ENCODE peak calls at places on chromosomes 7 and 10, in nine cellular contexts. H is transverse colon, E is head of caudate nucleus, R is GM19239, M is esophagus squamous epithelium, Y is cerebellum, B is MG63, S is LNCaP clone FGC, T is heart left ventricle. U is an unnamed sample.

GRCh38 chr10:79355420-79356010 is 8.2 kb downstream of the PPIF start:
- DNase-seq in M (no peak), T (no peak), Y (no peak), B (no peak), R (no peak), H (no peak), E (no peak), S (no peak), U (no peak)

GRCh38 chr7:116687801-116688201 is 15.8 kb downstream of the MET start:
- DNase-seq in S (no peak), T (no peak), Y (no peak), B (peak; percentile 41), M (no peak), E (no peak), R (no peak), H (no peak), U (no peak)

GRCh38 chr7:23473848-23474097 is 3.5 kb upstream of the IGF2BP3 start:
- DNase-seq in S (no peak), T (no peak), H (no peak), B (no peak), Y (no peak), M (no peak), R (no peak), E (no peak), U (no peak)

GRCh38 chr10:102422586-102423129 is 2.0 kb downstream of the FBXL15 start:
- DNase-seq in Y (peak; percentile 64), M (no peak), E (peak; percentile 80), T (peak; percentile 92), H (peak; percentile 90), B (peak; percentile 59), S (peak; percentile 67), R (no peak), U (no peak)

GRCh38 chr7:57416601-57417358 is 33.2 kb upstream of the ZNF716 start:
- DNase-seq in H (no peak), R (no peak), S (no peak), Y (no peak), T (no peak), B (no peak), M (no peak), E (no peak), U (no peak)

GRCh38 chr7:28921822-28922221 is 36.3 kb downstream of the TRIL start:
- DNase-seq in S (peak; percentile 26), B (peak; percentile 26), H (peak; percentile 40), T (no peak), Y (peak; percentile 72), M (no peak), R (peak; percentile 19), E (peak; percentile 80), U (no peak)

GRCh38 chr10:74018241-74018640 is 20.3 kb downstream of the VCL start:
- DNase-seq in M (no peak), R (no peak), E (no peak), S (no peak), T (no peak), H (peak; percentile 58), B (no peak), Y (no peak), U (no peak)

GRCh38 chr10:132365102-132365501 is 31.9 kb upstream of the PWWP2B start:
- DNase-seq in H (no peak), B (no peak), M (no peak), R (no peak), Y (no peak), S (no peak), T (no peak), E (no peak), U (no peak)

GRCh38 chr7:140390466-140391190 is 7.7 kb downstream of the SLC37A3 start:
- DNase-seq in B (no peak), T (no peak), R (peak; percentile 25), M (no peak), Y (no peak), E (no peak), H (no peak), S (no peak), U (no peak)

GRCh38 chr7:157522189-157522588 is 185.4 kb downstream of the DNAJB6 start:
- DNase-seq in M (no peak), T (no peak), S (no peak), R (no peak), E (no peak), B (no peak), Y (no peak), H (no peak), U (no peak)

GRCh38 chr10:49332768-49333167 is 33.8 kb downstream of the C10orf71 start:
- DNase-seq in R (no peak), B (no peak), Y (no peak), S (no peak), H (no peak), E (no peak), T (no peak), M (no peak), U (no peak)

GRCh38 chr10:35359056-35359455 is 22.7 kb downstream of the CCNY start:
- DNase-seq in H (no peak), E (no peak), S (no peak), Y (no peak), R (no peak), M (no peak), B (no peak), T (no peak), U (no peak)

GRCh38 chr7:111232249-111233084 is 141.5 kb downstream of the LRRN3 start:
- DNase-seq in Y (no peak), H (no peak), E (no peak), B (no peak), R (no peak), T (no peak), M (no peak), S (no peak), U (no peak)

GRCh38 chr10:110138197-110138812 is 69.1 kb upstream of the MXI1 start:
- DNase-seq in B (no peak), R (no peak), M (no peak), H (no peak), E (no peak), Y (peak; percentile 62), T (no peak), S (peak; percentile 37), U (no peak)

GRCh38 chr10:100984670-100985177 is 2.6 kb downstream of the MRPL43 start:
- DNase-seq in S (no peak), Y (no peak), R (no peak), M (no peak), H (no peak), E (no peak), B (no peak), T (no peak), U (no peak)

GRCh38 chr7:88217675-88218427 is 2.0 kb downstream of the SRI start:
- DNase-seq in Y (no peak), R (peak; percentile 54), E (no peak), H (no peak), S (no peak), M (no peak), T (no peak), B (no peak), U (no peak)

GRCh38 chr10:43151371-43151770 is 13.1 kb downstream of the CSGALNACT2 start:
- DNase-seq in Y (no peak), R (no peak), T (no peak), H (no peak), B (no peak), M (no peak), S (no peak), E (no peak), U (no peak)

GRCh38 chr10:5811387-5811821 is 1.8 kb downstream of the GDI2 start:
- DNase-seq in M (no peak), T (no peak), Y (peak; percentile 30), R (no peak), E (peak; percentile 9), H (no peak), B (no peak), S (no peak), U (no peak)

GRCh38 chr10:29731760-29732159 is 97.0 kb upstream of the SVIL start:
- DNase-seq in E (no peak), R (no peak), B (no peak), H (peak; percentile 25), T (no peak), Y (no peak), M (no peak), S (no peak), U (no peak)

GRCh38 chr10:74612195-74612594 is 214.2 kb upstream of the KAT6B start:
- DNase-seq in M (no peak), S (no peak), B (no peak), T (no peak), E (no peak), R (no peak), H (no peak), Y (no peak), U (no peak)

GRCh38 chr7:2242541-2243482 is 786 bp downstream of the NUDT1 start:
- DNase-seq in M (no peak), H (peak; percentile 13), S (no peak), Y (no peak), B (peak; percentile 30), R (no peak), E (no peak), T (no peak), U (no peak)

GRCh38 chr7:122616951-122617350 is 82.0 kb downstream of the RNF133 start:
- DNase-seq in Y (no peak), T (no peak), M (no peak), R (no peak), E (no peak), B (no peak), S (no peak), H (no peak), U (no peak)

GRCh38 chr10:110032801-110033723 is 25.3 kb downstream of the ADD3 start:
- DNase-seq in Y (peak; percentile 62), B (no peak), E (peak; percentile 42), R (no peak), S (no peak), M (no peak), T (no peak), H (no peak), U (no peak)

U was measured in T-helper 22 cell.